ENCODE peak calls at places on chromosome 10, in eight cellular contexts. One of them, this sample, is unnamed. For H3K9me3 and H3K4me1, the result is how much of the 10 kb centered on the place peaks cover.

GRCh38 chr10:71185209-71185608 is 27.2 kb upstream of the UNC5B start:
- DNase-seq in neural progenitor cell: no peak
- DNase-seq in suprapubic skin: no peak
- DNase-seq in pancreas: no peak
- DNase-seq in Panc1: no peak
- DNase-seq in IMR-90: no peak
- DNase-seq in psoas muscle: no peak
- DNase-seq in heart right ventricle: no peak
- DNase-seq in this sample: no peak

GRCh38 chr10:51937736-51938135 is 238.3 kb upstream of the CSTF2T start:
- DNase-seq in neural progenitor cell: no peak
- DNase-seq in suprapubic skin: no peak
- DNase-seq in pancreas: no peak
- DNase-seq in Panc1: no peak
- DNase-seq in IMR-90: peak
- DNase-seq in psoas muscle: no peak
- DNase-seq in heart right ventricle: no peak
- DNase-seq in this sample: peak

GRCh38 chr10:9157656-9158055 is 1103.2 kb downstream of the GATA3 start:
- DNase-seq in neural progenitor cell: no peak
- DNase-seq in suprapubic skin: no peak
- DNase-seq in pancreas: no peak
- DNase-seq in Panc1: no peak
- DNase-seq in IMR-90: no peak
- DNase-seq in psoas muscle: no peak
- DNase-seq in heart right ventricle: no peak
- DNase-seq in this sample: no peak

GRCh38 chr10:86349474-86349873 is 17.1 kb downstream of the GRID1 start:
- DNase-seq in neural progenitor cell: peak
- DNase-seq in suprapubic skin: no peak
- DNase-seq in pancreas: peak
- DNase-seq in Panc1: no peak
- DNase-seq in IMR-90: no peak
- DNase-seq in psoas muscle: no peak
- DNase-seq in heart right ventricle: no peak
- DNase-seq in this sample: no peak

GRCh38 chr10:3067045-3067858 is at the start of gene PFKP:
- DNase-seq in neural progenitor cell: peak
- DNase-seq in suprapubic skin: no peak
- DNase-seq in pancreas: peak
- DNase-seq in Panc1: no peak
- DNase-seq in IMR-90: no peak
- DNase-seq in psoas muscle: peak
- DNase-seq in heart right ventricle: peak
- DNase-seq in this sample: peak

GRCh38 chr10:86899128-86899527 is 58.3 kb downstream of the MMRN2 start:
- DNase-seq in neural progenitor cell: peak
- DNase-seq in suprapubic skin: no peak
- DNase-seq in pancreas: no peak
- DNase-seq in Panc1: no peak
- DNase-seq in IMR-90: no peak
- DNase-seq in psoas muscle: no peak
- DNase-seq in heart right ventricle: no peak
- DNase-seq in this sample: no peak

GRCh38 chr10:69960606-69961167 is 92.0 kb upstream of the MACROH2A2 start:
- DNase-seq in neural progenitor cell: no peak
- DNase-seq in suprapubic skin: peak
- DNase-seq in pancreas: no peak
- DNase-seq in Panc1: no peak
- DNase-seq in IMR-90: no peak
- DNase-seq in psoas muscle: no peak
- DNase-seq in heart right ventricle: no peak
- DNase-seq in this sample: no peak

GRCh38 chr10:74963549-74963948 is 137.1 kb downstream of the KAT6B start:
- DNase-seq in neural progenitor cell: no peak
- DNase-seq in suprapubic skin: no peak
- DNase-seq in pancreas: no peak
- DNase-seq in Panc1: no peak
- DNase-seq in IMR-90: peak
- DNase-seq in psoas muscle: no peak
- DNase-seq in heart right ventricle: no peak
- DNase-seq in this sample: no peak

GRCh38 chr10:14879055-14879800 is 562 bp downstream of the SUV39H2 start:
- DNase-seq in neural progenitor cell: peak
- DNase-seq in suprapubic skin: no peak
- DNase-seq in pancreas: no peak
- DNase-seq in Panc1: no peak
- DNase-seq in IMR-90: no peak
- DNase-seq in psoas muscle: no peak
- DNase-seq in heart right ventricle: peak
- DNase-seq in this sample: peak

GRCh38 chr10:69663548-69663947 is 33.5 kb downstream of the FAM241B start:
- DNase-seq in neural progenitor cell: peak
- DNase-seq in suprapubic skin: no peak
- DNase-seq in pancreas: no peak
- DNase-seq in Panc1: no peak
- DNase-seq in IMR-90: no peak
- DNase-seq in psoas muscle: no peak
- DNase-seq in heart right ventricle: no peak
- DNase-seq in this sample: no peak

GRCh38 chr10:133162178-133162909 is 2.3 kb downstream of the KNDC1 start:
- DNase-seq in neural progenitor cell: no peak
- DNase-seq in suprapubic skin: no peak
- DNase-seq in pancreas: no peak
- DNase-seq in Panc1: no peak
- DNase-seq in IMR-90: no peak
- DNase-seq in psoas muscle: no peak
- DNase-seq in heart right ventricle: no peak
- DNase-seq in this sample: no peak

GRCh38 chr10:3424102-3424803 is 251.7 kb upstream of the PITRM1 start:
- DNase-seq in neural progenitor cell: no peak
- DNase-seq in suprapubic skin: peak
- DNase-seq in pancreas: no peak
- DNase-seq in Panc1: no peak
- DNase-seq in IMR-90: no peak
- DNase-seq in psoas muscle: peak
- DNase-seq in heart right ventricle: peak
- DNase-seq in this sample: peak

GRCh38 chr10:28120043-28120749 is 121.3 kb upstream of the ODAD2 start:
- DNase-seq in neural progenitor cell: no peak
- DNase-seq in suprapubic skin: no peak
- DNase-seq in pancreas: no peak
- DNase-seq in Panc1: no peak
- DNase-seq in IMR-90: no peak
- DNase-seq in psoas muscle: peak
- DNase-seq in heart right ventricle: no peak
- DNase-seq in this sample: peak

GRCh38 chr10:990808-991207 is 2.6 kb downstream of the GTPBP4 start:
- DNase-seq in neural progenitor cell: no peak
- DNase-seq in suprapubic skin: no peak
- DNase-seq in pancreas: no peak
- DNase-seq in Panc1: no peak
- DNase-seq in IMR-90: no peak
- DNase-seq in psoas muscle: no peak
- DNase-seq in heart right ventricle: no peak
- DNase-seq in this sample: no peak

GRCh38 chr10:119541046-119541445 is 1.5 kb downstream of the RGS10 start:
- DNase-seq in neural progenitor cell: no peak
- DNase-seq in suprapubic skin: no peak
- DNase-seq in pancreas: no peak
- DNase-seq in Panc1: no peak
- DNase-seq in IMR-90: peak
- DNase-seq in psoas muscle: no peak
- DNase-seq in heart right ventricle: no peak
- DNase-seq in this sample: peak

GRCh38 chr10:28254290-28254985 is 48.4 kb downstream of the MPP7 start:
- DNase-seq in neural progenitor cell: no peak
- DNase-seq in suprapubic skin: no peak
- DNase-seq in pancreas: no peak
- DNase-seq in Panc1: no peak
- DNase-seq in IMR-90: peak
- DNase-seq in psoas muscle: peak
- DNase-seq in heart right ventricle: no peak
- DNase-seq in this sample: peak

GRCh38 chr10:612696-613095 is 76.8 kb downstream of the DIP2C start:
- DNase-seq in neural progenitor cell: no peak
- DNase-seq in suprapubic skin: no peak
- DNase-seq in pancreas: peak
- DNase-seq in Panc1: no peak
- DNase-seq in IMR-90: no peak
- DNase-seq in psoas muscle: no peak
- DNase-seq in heart right ventricle: no peak
- DNase-seq in this sample: no peak

GRCh38 chr10:131421381-131421780 is 109.9 kb upstream of the TCERG1L start:
- DNase-seq in neural progenitor cell: no peak
- DNase-seq in suprapubic skin: no peak
- DNase-seq in pancreas: no peak
- DNase-seq in Panc1: no peak
- DNase-seq in IMR-90: no peak
- DNase-seq in psoas muscle: no peak
- DNase-seq in heart right ventricle: no peak
- DNase-seq in this sample: no peak
- H3K9me3 ChIP-seq in neural progenitor cell: under half
- H3K9me3 ChIP-seq in suprapubic skin: under half
- H3K9me3 ChIP-seq in pancreas: under half
- H3K9me3 ChIP-seq in Panc1: under half
- H3K9me3 ChIP-seq in IMR-90: half or more
- H3K9me3 ChIP-seq in psoas muscle: under half
- H3K9me3 ChIP-seq in heart right ventricle: under half
- H3K9me3 ChIP-seq in this sample: under half

GRCh38 chr10:102405632-102406031 is 10.1 kb downstream of the NFKB2 start:
- DNase-seq in neural progenitor cell: no peak
- DNase-seq in suprapubic skin: no peak
- DNase-seq in pancreas: peak
- DNase-seq in Panc1: no peak
- DNase-seq in IMR-90: no peak
- DNase-seq in psoas muscle: no peak
- DNase-seq in heart right ventricle: no peak
- DNase-seq in this sample: no peak

GRCh38 chr10:102408728-102409603 is 9.6 kb downstream of the PSD start:
- DNase-seq in neural progenitor cell: peak
- DNase-seq in suprapubic skin: no peak
- DNase-seq in pancreas: peak
- DNase-seq in Panc1: no peak
- DNase-seq in IMR-90: peak
- DNase-seq in psoas muscle: no peak
- DNase-seq in heart right ventricle: peak
- DNase-seq in this sample: peak

GRCh38 chr10:102408081-102408727 is 10.4 kb downstream of the PSD start:
- DNase-seq in neural progenitor cell: no peak
- DNase-seq in suprapubic skin: no peak
- DNase-seq in pancreas: no peak
- DNase-seq in Panc1: no peak
- DNase-seq in IMR-90: no peak
- DNase-seq in psoas muscle: no peak
- DNase-seq in heart right ventricle: no peak
- DNase-seq in this sample: no peak

GRCh38 chr10:102409604-102410426 is 8.8 kb downstream of the PSD start:
- DNase-seq in neural progenitor cell: no peak
- DNase-seq in suprapubic skin: no peak
- DNase-seq in pancreas: no peak
- DNase-seq in Panc1: no peak
- DNase-seq in IMR-90: no peak
- DNase-seq in psoas muscle: no peak
- DNase-seq in heart right ventricle: no peak
- DNase-seq in this sample: peak

GRCh38 chr10:102407641-102407943 is 11.0 kb downstream of the PSD start:
- DNase-seq in neural progenitor cell: no peak
- DNase-seq in suprapubic skin: no peak
- DNase-seq in pancreas: no peak
- DNase-seq in Panc1: no peak
- DNase-seq in IMR-90: no peak
- DNase-seq in psoas muscle: no peak
- DNase-seq in heart right ventricle: no peak
- DNase-seq in this sample: no peak
- H3K4me1 ChIP-seq in neural progenitor cell: under half
- H3K4me1 ChIP-seq in suprapubic skin: under half
- H3K4me1 ChIP-seq in pancreas: under half
- H3K4me1 ChIP-seq in Panc1: under half
- H3K4me1 ChIP-seq in IMR-90: under half
- H3K4me1 ChIP-seq in psoas muscle: under half
- H3K4me1 ChIP-seq in heart right ventricle: under half
- H3K4me1 ChIP-seq in this sample: under half

GRCh38 chr10:72687035-72687434 is 4.9 kb upstream of the MCU start:
- DNase-seq in neural progenitor cell: no peak
- DNase-seq in suprapubic skin: no peak
- DNase-seq in pancreas: no peak
- DNase-seq in Panc1: no peak
- DNase-seq in IMR-90: no peak
- DNase-seq in psoas muscle: no peak
- DNase-seq in heart right ventricle: no peak
- DNase-seq in this sample: no peak

GRCh38 chr10:72689660-72690059 is 2.3 kb upstream of the MCU start:
- DNase-seq in neural progenitor cell: no peak
- DNase-seq in suprapubic skin: no peak
- DNase-seq in pancreas: no peak
- DNase-seq in Panc1: no peak
- DNase-seq in IMR-90: no peak
- DNase-seq in psoas muscle: no peak
- DNase-seq in heart right ventricle: no peak
- DNase-seq in this sample: no peak

GRCh38 chr10:72685264-72685921 is 6.5 kb upstream of the MCU start:
- DNase-seq in neural progenitor cell: no peak
- DNase-seq in suprapubic skin: no peak
- DNase-seq in pancreas: no peak
- DNase-seq in Panc1: no peak
- DNase-seq in IMR-90: no peak
- DNase-seq in psoas muscle: no peak
- DNase-seq in heart right ventricle: no peak
- DNase-seq in this sample: no peak

GRCh38 chr10:72690071-72690755 is 1.7 kb upstream of the MCU start:
- DNase-seq in neural progenitor cell: peak
- DNase-seq in suprapubic skin: no peak
- DNase-seq in pancreas: no peak
- DNase-seq in Panc1: no peak
- DNase-seq in IMR-90: no peak
- DNase-seq in psoas muscle: no peak
- DNase-seq in heart right ventricle: no peak
- DNase-seq in this sample: peak

GRCh38 chr10:72688208-72688651 is 3.7 kb upstream of the MCU start:
- DNase-seq in neural progenitor cell: no peak
- DNase-seq in suprapubic skin: no peak
- DNase-seq in pancreas: no peak
- DNase-seq in Panc1: peak
- DNase-seq in IMR-90: peak
- DNase-seq in psoas muscle: no peak
- DNase-seq in heart right ventricle: no peak
- DNase-seq in this sample: peak
- H3K9me3 ChIP-seq in neural progenitor cell: under half
- H3K9me3 ChIP-seq in suprapubic skin: under half
- H3K9me3 ChIP-seq in pancreas: under half
- H3K9me3 ChIP-seq in Panc1: under half
- H3K9me3 ChIP-seq in IMR-90: under half
- H3K9me3 ChIP-seq in psoas muscle: under half
- H3K9me3 ChIP-seq in heart right ventricle: under half
- H3K9me3 ChIP-seq in this sample: under half

GRCh38 chr10:79219276-79219957 is 127.9 kb upstream of the PPIF start:
- DNase-seq in neural progenitor cell: no peak
- DNase-seq in suprapubic skin: no peak
- DNase-seq in pancreas: peak
- DNase-seq in Panc1: no peak
- DNase-seq in IMR-90: peak
- DNase-seq in psoas muscle: no peak
- DNase-seq in heart right ventricle: no peak
- DNase-seq in this sample: no peak
- H3K4me1 ChIP-seq in neural progenitor cell: under half
- H3K4me1 ChIP-seq in suprapubic skin: under half
- H3K4me1 ChIP-seq in pancreas: under half
- H3K4me1 ChIP-seq in Panc1: under half
- H3K4me1 ChIP-seq in IMR-90: under half
- H3K4me1 ChIP-seq in psoas muscle: under half
- H3K4me1 ChIP-seq in heart right ventricle: half or more
- H3K4me1 ChIP-seq in this sample: half or more

GRCh38 chr10:130882911-130883310 is 428.6 kb downstream of the TCERG1L start:
- DNase-seq in neural progenitor cell: no peak
- DNase-seq in suprapubic skin: no peak
- DNase-seq in pancreas: no peak
- DNase-seq in Panc1: no peak
- DNase-seq in IMR-90: no peak
- DNase-seq in psoas muscle: no peak
- DNase-seq in heart right ventricle: no peak
- DNase-seq in this sample: no peak
- H3K9me3 ChIP-seq in neural progenitor cell: under half
- H3K9me3 ChIP-seq in suprapubic skin: under half
- H3K9me3 ChIP-seq in pancreas: under half
- H3K9me3 ChIP-seq in Panc1: under half
- H3K9me3 ChIP-seq in IMR-90: under half
- H3K9me3 ChIP-seq in psoas muscle: under half
- H3K9me3 ChIP-seq in heart right ventricle: under half
- H3K9me3 ChIP-seq in this sample: under half

This sample was measured in adipocyte.